ENCODE peak calls at places on chromosomes 7 and 10, in six cellular contexts. H is heart left ventricle, M is spleen, L is A549, P is HepG2, U is GM12892. S is an unnamed sample.

GRCh38 chr10:49620841-49621378 is 7.1 kb downstream of the CHAT start:
- DNase-seq in H (no peak), M (peak; percentile 40), L (no peak), P (no peak), U (no peak), S (no peak)

GRCh38 chr7:50954716-50955115 is 172.0 kb upstream of the GRB10 start:
- DNase-seq in H (peak; percentile 49), M (no peak), L (no peak), P (no peak), U (no peak), S (no peak)

GRCh38 chr10:47314416-47314970 is 7.8 kb upstream of the GDF2 start:
- DNase-seq in H (peak; percentile 43), M (no peak), L (no peak), P (no peak), U (no peak), S (no peak)

GRCh38 chr7:128856001-128856718 is 6.5 kb upstream of the ATP6V1F start:
- DNase-seq in H (no peak), M (no peak), L (no peak), P (no peak), U (no peak), S (no peak)

GRCh38 chr10:103933557-103934121 is 15.7 kb upstream of the STN1 start:
- DNase-seq in H (no peak), M (no peak), L (no peak), P (no peak), U (no peak), S (no peak)

GRCh38 chr10:124657806-124658205 is 86.4 kb downstream of the FAM53B start:
- DNase-seq in H (peak; percentile 50), M (peak; percentile 77), L (no peak), P (no peak), U (no peak), S (no peak)

GRCh38 chr10:3774018-3774813 is 10.8 kb downstream of the KLF6 start:
- DNase-seq in H (no peak), M (no peak), L (no peak), P (no peak), U (no peak), S (no peak)

GRCh38 chr10:6494934-6495592 is 85.0 kb downstream of the PRKCQ start:
- DNase-seq in H (no peak), M (no peak), L (no peak), P (no peak), U (no peak), S (no peak)

GRCh38 chr7:36005876-36006275 is 147.2 kb upstream of the EEPD1 start:
- DNase-seq in H (no peak), M (no peak), L (no peak), P (no peak), U (no peak), S (no peak)

GRCh38 chr7:41942468-41943097 is 239.7 kb upstream of the INHBA start:
- DNase-seq in H (no peak), M (peak; percentile 79), L (peak; percentile 22), P (peak; percentile 91), U (no peak), S (no peak)

GRCh38 chr7:112789824-112790650 is at the start of gene TMEM168:
- DNase-seq in H (peak; percentile 83), M (peak; percentile 97), L (peak; percentile 88), P (peak; percentile 63), U (peak; percentile 62), S (peak; percentile 51)

GRCh38 chr7:16411391-16411790 is 9.9 kb downstream of the CRPPA start:
- DNase-seq in H (no peak), M (no peak), L (no peak), P (no peak), U (no peak), S (no peak)

GRCh38 chr10:110008518-110009339 is 945 bp downstream of the ADD3 start:
- DNase-seq in H (peak; percentile 69), M (peak; percentile 87), L (peak; percentile 25), P (peak; percentile 52), U (no peak), S (no peak)

GRCh38 chr7:120733143-120733542 is 124.8 kb downstream of the TSPAN12 start:
- DNase-seq in H (no peak), M (no peak), L (peak; percentile 55), P (no peak), U (no peak), S (no peak)

GRCh38 chr10:70748801-70749573 is 36.2 kb downstream of the TBATA start:
- DNase-seq in H (no peak), M (peak; percentile 67), L (no peak), P (no peak), U (no peak), S (no peak)

GRCh38 chr7:99140813-99141212 is 3.1 kb downstream of the SMURF1 start:
- DNase-seq in H (no peak), M (no peak), L (no peak), P (no peak), U (no peak), S (no peak)

GRCh38 chr7:136142583-136142982 is 165.4 kb upstream of the MTPN start:
- DNase-seq in H (no peak), M (no peak), L (no peak), P (no peak), U (no peak), S (no peak)

GRCh38 chr7:139737221-139738100 is 40.3 kb downstream of the HIPK2 start:
- DNase-seq in H (no peak), M (no peak), L (no peak), P (no peak), U (no peak), S (no peak)

GRCh38 chr7:3087243-3087642 is 43.6 kb upstream of the CARD11 start:
- DNase-seq in H (no peak), M (no peak), L (no peak), P (no peak), U (no peak), S (no peak)

GRCh38 chr7:100892364-100893317 is 3.0 kb downstream of the ACHE start:
- DNase-seq in H (peak; percentile 39), M (peak; percentile 80), L (no peak), P (no peak), U (no peak), S (no peak)

GRCh38 chr10:127926455-127926854 is 19.6 kb downstream of the PTPRE start:
- DNase-seq in H (no peak), M (no peak), L (no peak), P (no peak), U (no peak), S (no peak)

GRCh38 chr7:77415822-77416620 is at the start of gene GSAP:
- DNase-seq in H (peak; percentile 75), M (peak; percentile 94), L (peak; percentile 31), P (no peak), U (peak; percentile 73), S (peak; percentile 61)

GRCh38 chr10:112303528-112303927 is 20.3 kb downstream of the TECTB start:
- DNase-seq in H (no peak), M (no peak), L (no peak), P (no peak), U (no peak), S (no peak)

GRCh38 chr10:112307631-112308502 is 24.7 kb downstream of the TECTB start:
- DNase-seq in H (peak; percentile 35), M (no peak), L (peak; percentile 36), P (peak; percentile 61), U (peak; percentile 42), S (peak; percentile 56)

GRCh38 chr10:112302335-112302734 is 19.1 kb downstream of the TECTB start:
- DNase-seq in H (no peak), M (no peak), L (no peak), P (peak; percentile 67), U (no peak), S (no peak)

GRCh38 chr10:112299456-112299855 is 16.3 kb downstream of the TECTB start:
- DNase-seq in H (no peak), M (no peak), L (no peak), P (no peak), U (no peak), S (no peak)

GRCh38 chr10:112304460-112304859 is 21.3 kb downstream of the TECTB start:
- DNase-seq in H (no peak), M (no peak), L (no peak), P (peak; percentile 89), U (no peak), S (no peak)
- TF ChIP-seq POLR2A in H (no peak), M (no peak), L (no peak), P (no peak), U (no peak), S (no peak)

GRCh38 chr10:24722676-24723385 is 856 bp downstream of the ARHGAP21 start:
- DNase-seq in H (peak; percentile 80), M (peak; percentile 84), L (peak; percentile 60), P (peak; percentile 41), U (peak; percentile 48), S (peak; percentile 52)

GRCh38 chr10:24722131-24722675 is 1.5 kb downstream of the ARHGAP21 start:
- DNase-seq in H (no peak), M (no peak), L (peak; percentile 47), P (no peak), U (no peak), S (no peak)

GRCh38 chr10:24724381-24725228 is 918 bp upstream of the ARHGAP21 start:
- DNase-seq in H (peak; percentile 99), M (peak; percentile 97), L (peak; percentile 97), P (peak; percentile 94), U (peak; percentile 89), S (peak; percentile 88)

GRCh38 chr10:24723788-24724380 is at the start of gene ARHGAP21:
- DNase-seq in H (peak; percentile 85), M (peak; percentile 89), L (peak; percentile 66), P (no peak), U (peak; percentile 37), S (peak; percentile 39)

DNA sequence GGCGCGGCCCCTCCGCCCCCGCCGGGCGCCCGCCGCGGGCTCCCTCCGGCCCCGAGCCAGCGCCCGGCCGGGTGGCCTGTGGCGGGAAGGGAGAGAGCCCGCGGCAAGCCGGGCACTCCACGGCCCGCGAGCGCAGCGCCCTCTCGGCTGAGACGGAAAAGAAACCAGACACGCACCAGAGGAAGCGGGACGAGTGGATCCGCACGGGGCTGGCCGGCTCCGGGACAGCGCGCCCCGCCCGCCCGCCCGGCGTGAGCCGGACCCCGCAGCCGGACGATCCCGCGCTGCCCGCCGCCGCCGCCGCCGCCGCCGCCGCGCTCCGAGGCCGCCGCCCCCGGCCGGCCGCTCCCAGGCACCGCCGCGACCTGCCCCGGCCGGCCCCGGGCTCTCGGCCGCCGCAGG is 300 bp downstream of the ARHGAP21 start:
- DNase-seq in H (peak; percentile 46), M (peak; percentile 87), L (no peak), P (no peak), U (peak; percentile 26), S (peak; percentile 33)
- TF ChIP-seq POLR2A in H (no peak), M (no peak), L (no peak), P (no peak), U (no peak), S (no peak)

GRCh38 chr10:87861566-87861952 is 1.8 kb downstream of the KLLN start:
- DNase-seq in H (peak; percentile 91), M (peak; percentile 93), L (no peak), P (peak; percentile 82), U (peak; percentile 20), S (peak; percentile 18)
- TF ChIP-seq POLR2A in H (peak; percentile 11), M (no peak), L (no peak), P (no peak), U (no peak), S (no peak)

DNA sequence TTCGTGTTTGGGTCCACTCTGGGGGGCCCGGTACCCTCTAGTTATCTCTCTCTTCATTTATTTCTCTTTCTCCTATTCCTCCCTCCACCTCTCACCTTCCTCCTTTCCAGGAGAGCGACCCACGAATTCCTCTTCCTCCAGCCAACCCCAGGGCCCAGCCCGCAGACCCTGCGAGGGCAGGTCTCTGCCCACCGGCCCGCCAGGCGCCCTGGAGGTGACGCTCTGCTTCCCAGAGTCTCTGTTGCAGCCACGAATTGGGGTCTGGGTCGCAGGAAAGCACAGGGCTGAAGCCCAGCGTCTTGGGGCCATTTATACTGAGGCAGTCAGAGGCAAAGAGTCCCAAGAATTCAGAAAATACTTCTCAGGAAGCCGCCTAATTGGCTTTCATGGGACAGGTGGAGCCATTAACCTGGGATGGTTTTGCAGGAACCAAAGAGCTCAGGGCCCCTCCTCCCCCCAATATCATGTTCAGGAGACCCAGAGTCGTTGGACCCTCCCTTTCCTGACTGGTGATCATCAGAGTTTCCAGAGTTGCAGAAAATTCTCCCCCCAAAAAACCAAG is 2.7 kb upstream of the EN2 start:
- DNase-seq in H (no peak), M (peak; percentile 36), L (no peak), P (no peak), U (no peak), S (no peak)
- TF ChIP-seq POLR2A in H (no peak), M (no peak), L (no peak), P (no peak), U (no peak), S (no peak)

S was measured in GM12891.